ENCODE peak calls at places on chromosomes 13 and 19, in six cellular contexts. R is Calu3; K is NAMALWA; N is AG08396; O is activated T-cell treated with anti-CD3 and anti-CD28 coated beads, Interleukin-2, amount 50 U/mL, for 72 hours; S is epithelial cell of esophagus. H is an unnamed sample.

GRCh38 chr13:110387451-110388140 is 80.5 kb downstream of the COL4A2 start:
- DNase-seq in N (no peak), S (peak), K (no peak), R (no peak), O (no peak), H (no peak)

GRCh38 chr13:27203186-27203585 is 31.6 kb upstream of the USP12 start:
- DNase-seq in O (no peak), R (no peak), S (no peak), K (no peak), N (no peak), H (no peak)

GRCh38 chr13:87680298-87680697 is 9.1 kb downstream of the SLITRK5 start:
- DNase-seq in S (peak), N (no peak), R (peak), K (peak), O (no peak), H (no peak)

GRCh38 chr13:52903320-52903719 is 54.9 kb upstream of the PCDH8 start:
- DNase-seq in R (no peak), S (no peak), O (no peak), N (no peak), K (peak), H (no peak)

GRCh38 chr13:26562538-26562890 is 5.0 kb downstream of the WASF3 start:
- DNase-seq in K (no peak), R (no peak), O (no peak), N (no peak), S (no peak), H (no peak)

GRCh38 chr19:48616041-48616436 is 1.2 kb upstream of the FAM83E start:
- DNase-seq in K (no peak), R (no peak), N (no peak), O (no peak), S (no peak), H (no peak)

GRCh38 chr19:44867578-44867977 is 21.5 kb downstream of the NECTIN2 start:
- DNase-seq in O (no peak), K (no peak), S (no peak), N (no peak), R (no peak), H (no peak)

GRCh38 chr19:2600914-2601870 is 101.3 kb downstream of the GNG7 start:
- DNase-seq in R (no peak), N (no peak), O (no peak), S (peak), K (no peak), H (no peak)

GRCh38 chr19:12365094-12365371 is 450 bp downstream of the ZNF442 start:
- DNase-seq in R (no peak), N (peak), K (no peak), O (no peak), S (peak), H (no peak)

GRCh38 chr19:29841209-29841558 is 29.4 kb downstream of the CCNE1 start:
- DNase-seq in R (no peak), O (no peak), N (no peak), S (no peak), K (no peak), H (no peak)

GRCh38 chr19:58229255-58229639 is 533 bp downstream of the ZNF544 start:
- DNase-seq in S (peak), R (peak), O (peak), K (peak), N (peak), H (no peak)

GRCh38 chr13:20116213-20116612 is 44.6 kb downstream of the GJA3 start:
- DNase-seq in K (no peak), R (no peak), N (no peak), S (no peak), O (no peak), H (no peak)

GRCh38 chr13:29886446-29886845 is 36.0 kb upstream of the UBL3 start:
- DNase-seq in K (peak), O (peak), R (no peak), N (no peak), S (no peak), H (no peak)

GRCh38 chr13:44437356-44438233 is 64.0 kb downstream of the SERP2 start:
- DNase-seq in S (peak), R (no peak), N (no peak), K (peak), O (no peak), H (no peak)

GRCh38 chr19:11142528-11143171 is 12.9 kb downstream of the SPC24 start:
- DNase-seq in R (peak), K (no peak), N (peak), S (peak), O (no peak), H (no peak)

GRCh38 chr13:110498327-110498726 is 63.2 kb downstream of the RAB20 start:
- DNase-seq in S (no peak), O (no peak), R (no peak), K (no peak), N (no peak), H (no peak)

GRCh38 chr19:30253581-30253996 is 118.6 kb upstream of the ZNF536 start:
- DNase-seq in K (no peak), S (no peak), R (no peak), N (peak), O (no peak), H (no peak)

GRCh38 chr19:49585023-49585422 is 3.9 kb downstream of the PRRG2 start:
- DNase-seq in R (no peak), N (no peak), S (no peak), K (no peak), O (no peak), H (no peak)

H was measured in effector memory CD4-positive, alpha-beta T cell.